ENCODE peak calls at places on chromosome 21, in five cellular contexts. One of them, this sample, is unnamed.

GRCh38 chr21:45147473-45148315 is 73.3 kb downstream of the ADARB1 start:
- DNase-seq in astrocyte of the hippocampus: no peak
- DNase-seq in endothelial cell: no peak
- DNase-seq in stimulated activated CD8-positive, alpha-beta memory T cell treated with anti-CD3 and anti-CD28 coated beads, Interleukin-4, amount 100 ng/mL, for 4 hours: no peak
- DNase-seq in Kasumi-1: no peak
- DNase-seq in this sample: no peak

GRCh38 chr21:35254752-35255138 is 205.6 kb upstream of the RUNX1 start:
- DNase-seq in Kasumi-1: no peak
- DNase-seq in stimulated activated CD8-positive, alpha-beta memory T cell treated with anti-CD3 and anti-CD28 coated beads, Interleukin-4, amount 100 ng/mL, for 4 hours: no peak
- DNase-seq in astrocyte of the hippocampus: no peak
- DNase-seq in endothelial cell: no peak
- DNase-seq in this sample: no peak

GRCh38 chr21:29168874-29169273 is 38.4 kb downstream of the MAP3K7CL start:
- DNase-seq in endothelial cell: no peak
- DNase-seq in Kasumi-1: no peak
- DNase-seq in astrocyte of the hippocampus: no peak
- DNase-seq in stimulated activated CD8-positive, alpha-beta memory T cell treated with anti-CD3 and anti-CD28 coated beads, Interleukin-4, amount 100 ng/mL, for 4 hours: no peak
- DNase-seq in this sample: no peak

GRCh38 chr21:44800971-44801467 is 601 bp downstream of the UBE2G2 start:
- DNase-seq in Kasumi-1: peak
- DNase-seq in astrocyte of the hippocampus: peak
- DNase-seq in endothelial cell: no peak
- DNase-seq in stimulated activated CD8-positive, alpha-beta memory T cell treated with anti-CD3 and anti-CD28 coated beads, Interleukin-4, amount 100 ng/mL, for 4 hours: no peak
- DNase-seq in this sample: peak

GRCh38 chr21:37452222-37452621 is 85.6 kb downstream of the DYRK1A start:
- DNase-seq in astrocyte of the hippocampus: peak
- DNase-seq in Kasumi-1: no peak
- DNase-seq in endothelial cell: no peak
- DNase-seq in stimulated activated CD8-positive, alpha-beta memory T cell treated with anti-CD3 and anti-CD28 coated beads, Interleukin-4, amount 100 ng/mL, for 4 hours: no peak
- DNase-seq in this sample: peak

GRCh38 chr21:14013056-14013603 is 197.6 kb downstream of the LIPI start:
- DNase-seq in astrocyte of the hippocampus: no peak
- DNase-seq in endothelial cell: no peak
- DNase-seq in Kasumi-1: no peak
- DNase-seq in stimulated activated CD8-positive, alpha-beta memory T cell treated with anti-CD3 and anti-CD28 coated beads, Interleukin-4, amount 100 ng/mL, for 4 hours: no peak
- DNase-seq in this sample: no peak

GRCh38 chr21:14071902-14072734 is 138.6 kb downstream of the LIPI start:
- DNase-seq in endothelial cell: no peak
- DNase-seq in astrocyte of the hippocampus: no peak
- DNase-seq in stimulated activated CD8-positive, alpha-beta memory T cell treated with anti-CD3 and anti-CD28 coated beads, Interleukin-4, amount 100 ng/mL, for 4 hours: no peak
- DNase-seq in Kasumi-1: no peak
- DNase-seq in this sample: no peak

GRCh38 chr21:36385909-36386642 is 884 bp downstream of the CHAF1B start:
- DNase-seq in endothelial cell: no peak
- DNase-seq in stimulated activated CD8-positive, alpha-beta memory T cell treated with anti-CD3 and anti-CD28 coated beads, Interleukin-4, amount 100 ng/mL, for 4 hours: no peak
- DNase-seq in astrocyte of the hippocampus: peak
- DNase-seq in Kasumi-1: no peak
- DNase-seq in this sample: no peak

GRCh38 chr21:46092026-46092764 is 5.7 kb upstream of the COL6A2 start:
- DNase-seq in stimulated activated CD8-positive, alpha-beta memory T cell treated with anti-CD3 and anti-CD28 coated beads, Interleukin-4, amount 100 ng/mL, for 4 hours: no peak
- DNase-seq in astrocyte of the hippocampus: peak
- DNase-seq in Kasumi-1: no peak
- DNase-seq in endothelial cell: no peak
- DNase-seq in this sample: peak

GRCh38 chr21:16588433-16588860 is 858.7 kb downstream of the USP25 start:
- DNase-seq in Kasumi-1: no peak
- DNase-seq in stimulated activated CD8-positive, alpha-beta memory T cell treated with anti-CD3 and anti-CD28 coated beads, Interleukin-4, amount 100 ng/mL, for 4 hours: no peak
- DNase-seq in endothelial cell: peak
- DNase-seq in astrocyte of the hippocampus: peak
- DNase-seq in this sample: peak

GRCh38 chr21:45209685-45210284 is 77.9 kb downstream of the POFUT2 start:
- DNase-seq in stimulated activated CD8-positive, alpha-beta memory T cell treated with anti-CD3 and anti-CD28 coated beads, Interleukin-4, amount 100 ng/mL, for 4 hours: no peak
- DNase-seq in astrocyte of the hippocampus: no peak
- DNase-seq in Kasumi-1: peak
- DNase-seq in endothelial cell: no peak
- DNase-seq in this sample: no peak

GRCh38 chr21:33069645-33069993 is 322 bp upstream of the OLIG1 start:
- DNase-seq in endothelial cell: no peak
- DNase-seq in stimulated activated CD8-positive, alpha-beta memory T cell treated with anti-CD3 and anti-CD28 coated beads, Interleukin-4, amount 100 ng/mL, for 4 hours: no peak
- DNase-seq in Kasumi-1: peak
- DNase-seq in astrocyte of the hippocampus: no peak
- DNase-seq in this sample: no peak

GRCh38 chr21:28177008-28177603 is 815.6 kb downstream of the LTN1 start:
- DNase-seq in astrocyte of the hippocampus: no peak
- DNase-seq in Kasumi-1: no peak
- DNase-seq in endothelial cell: no peak
- DNase-seq in stimulated activated CD8-positive, alpha-beta memory T cell treated with anti-CD3 and anti-CD28 coated beads, Interleukin-4, amount 100 ng/mL, for 4 hours: no peak
- DNase-seq in this sample: no peak

GRCh38 chr21:21851205-21851604 is 853.0 kb downstream of the NCAM2 start:
- DNase-seq in astrocyte of the hippocampus: no peak
- DNase-seq in Kasumi-1: no peak
- DNase-seq in endothelial cell: no peak
- DNase-seq in stimulated activated CD8-positive, alpha-beta memory T cell treated with anti-CD3 and anti-CD28 coated beads, Interleukin-4, amount 100 ng/mL, for 4 hours: no peak
- DNase-seq in this sample: no peak

GRCh38 chr21:28421716-28422480 is 570.8 kb downstream of the LTN1 start:
- DNase-seq in astrocyte of the hippocampus: no peak
- DNase-seq in Kasumi-1: no peak
- DNase-seq in stimulated activated CD8-positive, alpha-beta memory T cell treated with anti-CD3 and anti-CD28 coated beads, Interleukin-4, amount 100 ng/mL, for 4 hours: no peak
- DNase-seq in endothelial cell: no peak
- DNase-seq in this sample: peak

GRCh38 chr21:43772368-43772870 is 3.7 kb downstream of the CSTB start:
- DNase-seq in stimulated activated CD8-positive, alpha-beta memory T cell treated with anti-CD3 and anti-CD28 coated beads, Interleukin-4, amount 100 ng/mL, for 4 hours: no peak
- DNase-seq in astrocyte of the hippocampus: no peak
- DNase-seq in endothelial cell: no peak
- DNase-seq in Kasumi-1: no peak
- DNase-seq in this sample: no peak

GRCh38 chr21:46295996-46296752 is 10.0 kb downstream of the YBEY start:
- DNase-seq in astrocyte of the hippocampus: no peak
- DNase-seq in endothelial cell: no peak
- DNase-seq in stimulated activated CD8-positive, alpha-beta memory T cell treated with anti-CD3 and anti-CD28 coated beads, Interleukin-4, amount 100 ng/mL, for 4 hours: peak
- DNase-seq in Kasumi-1: peak
- DNase-seq in this sample: peak

GRCh38 chr21:43754948-43755781 is 20.9 kb downstream of the CSTB start:
- DNase-seq in Kasumi-1: no peak
- DNase-seq in stimulated activated CD8-positive, alpha-beta memory T cell treated with anti-CD3 and anti-CD28 coated beads, Interleukin-4, amount 100 ng/mL, for 4 hours: no peak
- DNase-seq in endothelial cell: no peak
- DNase-seq in astrocyte of the hippocampus: no peak
- DNase-seq in this sample: no peak

GRCh38 chr21:44764319-44765230 is 37.0 kb downstream of the UBE2G2 start:
- DNase-seq in astrocyte of the hippocampus: no peak
- DNase-seq in stimulated activated CD8-positive, alpha-beta memory T cell treated with anti-CD3 and anti-CD28 coated beads, Interleukin-4, amount 100 ng/mL, for 4 hours: no peak
- DNase-seq in Kasumi-1: no peak
- DNase-seq in endothelial cell: no peak
- DNase-seq in this sample: no peak

GRCh38 chr21:42571391-42572150 is 57.9 kb downstream of the SLC37A1 start:
- DNase-seq in endothelial cell: no peak
- DNase-seq in astrocyte of the hippocampus: no peak
- DNase-seq in stimulated activated CD8-positive, alpha-beta memory T cell treated with anti-CD3 and anti-CD28 coated beads, Interleukin-4, amount 100 ng/mL, for 4 hours: no peak
- DNase-seq in Kasumi-1: no peak
- DNase-seq in this sample: no peak

GRCh38 chr21:37712204-37712934 is 203.9 kb downstream of the KCNJ6 start:
- DNase-seq in astrocyte of the hippocampus: peak
- DNase-seq in endothelial cell: peak
- DNase-seq in stimulated activated CD8-positive, alpha-beta memory T cell treated with anti-CD3 and anti-CD28 coated beads, Interleukin-4, amount 100 ng/mL, for 4 hours: no peak
- DNase-seq in Kasumi-1: peak
- DNase-seq in this sample: peak

GRCh38 chr21:15192243-15192642 is 127.4 kb upstream of the NRIP1 start:
- DNase-seq in Kasumi-1: no peak
- DNase-seq in stimulated activated CD8-positive, alpha-beta memory T cell treated with anti-CD3 and anti-CD28 coated beads, Interleukin-4, amount 100 ng/mL, for 4 hours: no peak
- DNase-seq in astrocyte of the hippocampus: no peak
- DNase-seq in endothelial cell: no peak
- DNase-seq in this sample: no peak

GRCh38 chr21:35581640-35582039 is 478.7 kb downstream of the SETD4 start:
- DNase-seq in Kasumi-1: no peak
- DNase-seq in astrocyte of the hippocampus: no peak
- DNase-seq in endothelial cell: no peak
- DNase-seq in stimulated activated CD8-positive, alpha-beta memory T cell treated with anti-CD3 and anti-CD28 coated beads, Interleukin-4, amount 100 ng/mL, for 4 hours: no peak
- DNase-seq in this sample: no peak

GRCh38 chr21:38913120-38913975 is 107.6 kb downstream of the ETS2 start:
- DNase-seq in endothelial cell: peak
- DNase-seq in stimulated activated CD8-positive, alpha-beta memory T cell treated with anti-CD3 and anti-CD28 coated beads, Interleukin-4, amount 100 ng/mL, for 4 hours: no peak
- DNase-seq in Kasumi-1: no peak
- DNase-seq in astrocyte of the hippocampus: peak
- DNase-seq in this sample: peak

GRCh38 chr21:20739421-20739820 is 258.8 kb upstream of the NCAM2 start:
- DNase-seq in stimulated activated CD8-positive, alpha-beta memory T cell treated with anti-CD3 and anti-CD28 coated beads, Interleukin-4, amount 100 ng/mL, for 4 hours: no peak
- DNase-seq in endothelial cell: peak
- DNase-seq in Kasumi-1: peak
- DNase-seq in astrocyte of the hippocampus: no peak
- DNase-seq in this sample: no peak

GRCh38 chr21:36511484-36512227 is 31.7 kb upstream of the CLDN14 start:
- DNase-seq in endothelial cell: no peak
- DNase-seq in stimulated activated CD8-positive, alpha-beta memory T cell treated with anti-CD3 and anti-CD28 coated beads, Interleukin-4, amount 100 ng/mL, for 4 hours: no peak
- DNase-seq in Kasumi-1: peak
- DNase-seq in astrocyte of the hippocampus: no peak
- DNase-seq in this sample: no peak

GRCh38 chr21:29237110-29238051 is 61.3 kb upstream of the BACH1 start:
- DNase-seq in stimulated activated CD8-positive, alpha-beta memory T cell treated with anti-CD3 and anti-CD28 coated beads, Interleukin-4, amount 100 ng/mL, for 4 hours: no peak
- DNase-seq in endothelial cell: no peak
- DNase-seq in astrocyte of the hippocampus: peak
- DNase-seq in Kasumi-1: no peak
- DNase-seq in this sample: no peak

GRCh38 chr21:32184485-32184884 is 94.4 kb downstream of the MIS18A start:
- DNase-seq in astrocyte of the hippocampus: no peak
- DNase-seq in stimulated activated CD8-positive, alpha-beta memory T cell treated with anti-CD3 and anti-CD28 coated beads, Interleukin-4, amount 100 ng/mL, for 4 hours: no peak
- DNase-seq in endothelial cell: no peak
- DNase-seq in Kasumi-1: no peak
- DNase-seq in this sample: no peak

GRCh38 chr21:32455548-32455947 is 43.0 kb downstream of the EVA1C start:
- DNase-seq in astrocyte of the hippocampus: no peak
- DNase-seq in endothelial cell: no peak
- DNase-seq in Kasumi-1: no peak
- DNase-seq in stimulated activated CD8-positive, alpha-beta memory T cell treated with anti-CD3 and anti-CD28 coated beads, Interleukin-4, amount 100 ng/mL, for 4 hours: no peak
- DNase-seq in this sample: no peak

This sample was measured in astrocyte of the spinal cord.